ENCODE peak calls at places on chromosome 18, in five cellular contexts. E is GM12891, L is K562, Q is H1, O is HepG2. V is an unnamed sample.
A peak's percentile ranks its signal among the peaks of the same experiment; 100 is the strongest.

GRCh38 chr18:70322928-70323327 is 34.1 kb downstream of the SOCS6 start:
- DNase-seq in Q (no peak), O (peak; percentile 54), E (no peak), L (no peak), V (no peak)

GRCh38 chr18:79987566-79987965 is 797 bp downstream of the TXNL4A start:
- DNase-seq in L (no peak), Q (no peak), E (no peak), O (no peak), V (no peak)

GRCh38 chr18:45856526-45856925 is 31.1 kb downstream of the SIGLEC15 start:
- DNase-seq in L (no peak), Q (no peak), E (no peak), O (no peak), V (no peak)

GRCh38 chr18:49591775-49592174 is 29.9 kb downstream of the LIPG start:
- DNase-seq in Q (no peak), L (no peak), O (no peak), E (no peak), V (no peak)

GRCh38 chr18:13501896-13502295 is 224.5 kb downstream of the FAM210A start:
- DNase-seq in Q (no peak), E (peak; percentile 50), L (no peak), O (no peak), V (peak; percentile 40)

GRCh38 chr18:12015697-12016062 is 34.4 kb downstream of the IMPA2 start:
- DNase-seq in O (no peak), L (no peak), E (no peak), Q (no peak), V (no peak)

GRCh38 chr18:31077883-31078282 is 24.3 kb downstream of the DSC2 start:
- DNase-seq in E (no peak), L (no peak), Q (no peak), O (no peak), V (no peak)

GRCh38 chr18:74436158-74436755 is 20.9 kb downstream of the DIPK1C start:
- DNase-seq in E (no peak), O (no peak), Q (no peak), L (no peak), V (no peak)

GRCh38 chr18:6236258-6236657 is 178.5 kb downstream of the L3MBTL4 start:
- DNase-seq in L (no peak), Q (no peak), E (no peak), O (no peak), V (no peak)

GRCh38 chr18:54558609-54559585 is 32.1 kb upstream of the DYNAP start:
- DNase-seq in O (peak; percentile 11), Q (no peak), E (no peak), L (peak; percentile 30), V (no peak)

GRCh38 chr18:39051013-39051412 is 1485.4 kb upstream of the CELF4 start:
- DNase-seq in O (no peak), E (no peak), L (no peak), Q (no peak), V (no peak)

GRCh38 chr18:33128581-33128980 is 311.9 kb downstream of the CCDC178 start:
- DNase-seq in L (no peak), E (no peak), O (no peak), Q (no peak), V (no peak)

GRCh38 chr18:58942486-58942885 is 77.8 kb downstream of the ZNF532 start:
- DNase-seq in L (no peak), O (no peak), E (no peak), Q (no peak), V (no peak)

GRCh38 chr18:70072678-70073077 is 125.0 kb upstream of the CD226 start:
- DNase-seq in O (peak; percentile 34), Q (no peak), E (no peak), L (peak; percentile 10), V (no peak)

GRCh38 chr18:67514465-67514864 is 2.1 kb downstream of the DSEL start:
- DNase-seq in O (no peak), E (no peak), L (no peak), Q (no peak), V (no peak)

GRCh38 chr18:22320155-22320554 is 97.6 kb downstream of the CTAGE1 start:
- DNase-seq in L (no peak), E (no peak), Q (no peak), O (no peak), V (no peak)

GRCh38 chr18:79680100-79680879 is 687 bp downstream of the CTDP1 start:
- DNase-seq in Q (no peak), O (peak; percentile 41), L (peak; percentile 63), E (no peak), V (no peak)

GRCh38 chr18:21703241-21703820 is 1.2 kb downstream of the ABHD3 start:
- DNase-seq in Q (no peak), E (no peak), L (peak; percentile 25), O (no peak), V (peak; percentile 25)

GRCh38 chr18:13235326-13235937 is 16.9 kb downstream of the LDLRAD4 start:
- DNase-seq in Q (no peak), E (no peak), O (no peak), L (no peak), V (no peak)

GRCh38 chr18:48929951-48930713 is 20.6 kb downstream of the SMAD7 start:
- DNase-seq in Q (no peak), L (no peak), E (no peak), O (peak; percentile 99), V (no peak)

GRCh38 chr18:70233974-70234373 is 28.5 kb upstream of the RTTN start:
- DNase-seq in E (no peak), L (no peak), Q (no peak), O (no peak), V (no peak)

GRCh38 chr18:48997985-48998831 is 47.4 kb upstream of the SMAD7 start:
- DNase-seq in L (peak; percentile 56), Q (peak; percentile 70), O (peak; percentile 45), E (no peak), V (no peak)

GRCh38 chr18:6980363-6980762 is 137.2 kb downstream of the LAMA1 start:
- DNase-seq in E (no peak), Q (no peak), O (no peak), L (no peak), V (no peak)

GRCh38 chr18:45383228-45383627 is 232.0 kb upstream of the SLC14A2 start:
- DNase-seq in O (no peak), L (no peak), Q (no peak), E (no peak), V (no peak)

GRCh38 chr18:44859751-44860458 is 179.2 kb downstream of the SETBP1 start:
- DNase-seq in Q (no peak), L (no peak), E (no peak), O (no peak), V (no peak)

GRCh38 chr18:59837586-59837985 is 62.2 kb upstream of the PMAIP1 start:
- DNase-seq in E (no peak), L (peak; percentile 68), Q (peak; percentile 36), O (peak; percentile 52), V (no peak)

GRCh38 chr18:9577361-9577760 is 37.0 kb downstream of the PPP4R1 start:
- DNase-seq in E (no peak), L (peak; percentile 11), Q (no peak), O (no peak), V (no peak)

GRCh38 chr18:35616664-35617423 is 35.3 kb downstream of the GALNT1 start:
- DNase-seq in Q (no peak), L (peak; percentile 42), E (no peak), O (no peak), V (peak; percentile 23)

GRCh38 chr18:61901334-61901986 is 8.7 kb upstream of the RNF152 start:
- DNase-seq in O (peak; percentile 35), E (peak; percentile 47), L (peak; percentile 43), Q (no peak), V (peak; percentile 45)

GRCh38 chr18:79394438-79395307 is 1.1 kb upstream of the NFATC1 start:
- DNase-seq in O (no peak), E (no peak), Q (no peak), L (peak; percentile 30), V (no peak)

GRCh38 chr18:47777626-47778025 is 152.8 kb downstream of the SMAD2 start:
- DNase-seq in E (no peak), O (no peak), Q (no peak), L (no peak), V (no peak)

GRCh38 chr18:57908092-57908491 is 105.0 kb upstream of the ATP8B1 start:
- DNase-seq in E (no peak), Q (no peak), L (no peak), O (no peak), V (no peak)
- TF ChIP-seq POLR2A in E (no peak), Q (no peak), L (no peak), O (no peak), V (no peak)

DNA sequence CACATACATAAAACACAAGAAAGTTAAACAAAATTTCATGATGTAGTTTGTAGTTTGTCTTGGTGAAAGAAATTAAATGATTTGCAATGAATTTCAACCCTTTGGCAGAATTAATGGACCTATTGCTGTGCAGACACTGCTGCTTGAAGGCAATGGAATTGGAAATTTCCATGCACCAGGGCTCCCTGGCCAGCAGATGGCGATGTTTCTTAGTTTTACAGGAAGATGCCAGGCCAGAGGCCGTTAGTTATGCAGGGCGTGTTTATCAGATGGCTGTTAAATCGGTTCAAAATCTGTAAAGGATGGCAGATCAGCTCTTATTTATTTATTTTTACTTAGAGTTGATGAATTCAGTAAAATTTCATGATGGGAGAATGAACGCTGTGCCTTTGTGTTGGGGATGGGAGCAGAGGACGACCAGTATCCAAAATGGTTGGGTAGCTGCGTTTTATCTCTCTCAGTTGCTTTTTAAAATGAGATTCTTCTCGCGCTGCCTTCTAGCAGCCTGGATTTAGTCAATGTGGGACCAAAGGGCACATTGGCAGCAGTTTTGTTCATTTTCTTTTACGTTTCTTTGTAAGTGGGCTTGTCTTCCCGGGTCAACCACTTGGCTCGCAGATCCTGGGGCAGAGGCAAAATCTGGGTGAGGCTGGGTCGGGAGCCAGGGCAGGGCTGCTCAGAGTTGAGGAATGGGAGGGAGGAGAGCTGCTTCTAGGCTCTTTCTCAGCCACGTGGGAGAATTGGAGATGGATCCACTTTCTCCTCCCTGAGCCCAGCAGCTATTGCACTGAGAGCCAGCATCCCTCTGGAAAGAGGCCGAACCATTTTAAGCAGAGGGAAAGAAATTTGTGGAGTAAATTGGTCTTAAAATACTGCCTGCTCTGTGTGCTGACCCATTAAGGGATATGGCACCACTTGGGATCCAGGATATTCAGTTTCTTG is 344.0 kb downstream of the PIK3C3 start:
- DNase-seq in Q (peak; percentile 64), E (peak; percentile 21), O (peak; percentile 68), L (peak; percentile 52), V (peak; percentile 13)
- TF ChIP-seq TAF1 in Q (no peak), E (no peak), O (no peak), L (no peak), V (no peak)

GRCh38 chr18:63367241-63367953 is 391 bp upstream of the KDSR start:
- DNase-seq in Q (peak; percentile 83), E (peak; percentile 75), L (peak; percentile 92), O (peak; percentile 94), V (peak; percentile 77)
- TF ChIP-seq POLR2A in Q (peak; percentile 87), E (peak; percentile 83), L (peak; percentile 91), O (peak; percentile 92), V (peak; percentile 86)

GRCh38 chr18:76212958-76213357 is 282.1 kb downstream of the ZNF516 start:
- DNase-seq in E (no peak), O (no peak), L (no peak), Q (no peak), V (no peak)
- TF ChIP-seq TAF1 in E (no peak), O (no peak), L (no peak), Q (no peak), V (no peak)

V was measured in GM12892.